ENCODE peak calls at places on chromosomes 4 and X, in nine cellular contexts. One of them, this sample, is unnamed.

GRCh38 chrX:16199343-16199742 is 32.1 kb downstream of the MAGEB17 start:
- DNase-seq in coronary artery: no peak
- DNase-seq in HL-60: no peak
- DNase-seq in cardiac fibroblast: no peak
- DNase-seq in fibroblast of pulmonary artery: no peak
- DNase-seq in sigmoid colon: no peak
- DNase-seq in AG09309: no peak
- DNase-seq in esophagus muscularis mucosa: no peak
- DNase-seq in ovary: no peak
- DNase-seq in this sample: no peak

GRCh38 chr4:155415662-155416061 is 38.9 kb upstream of the MAP9 start:
- DNase-seq in coronary artery: no peak
- DNase-seq in HL-60: no peak
- DNase-seq in cardiac fibroblast: no peak
- DNase-seq in fibroblast of pulmonary artery: no peak
- DNase-seq in sigmoid colon: no peak
- DNase-seq in AG09309: no peak
- DNase-seq in esophagus muscularis mucosa: no peak
- DNase-seq in ovary: no peak
- DNase-seq in this sample: no peak

GRCh38 chr4:183430317-183430986 is 14.0 kb upstream of the CDKN2AIP start:
- DNase-seq in coronary artery: peak
- DNase-seq in HL-60: no peak
- DNase-seq in cardiac fibroblast: no peak
- DNase-seq in fibroblast of pulmonary artery: peak
- DNase-seq in sigmoid colon: no peak
- DNase-seq in AG09309: no peak
- DNase-seq in esophagus muscularis mucosa: no peak
- DNase-seq in ovary: no peak
- DNase-seq in this sample: no peak

GRCh38 chrX:71198066-71198465 is 25.0 kb upstream of the GJB1 start:
- DNase-seq in coronary artery: no peak
- DNase-seq in HL-60: no peak
- DNase-seq in cardiac fibroblast: no peak
- DNase-seq in fibroblast of pulmonary artery: no peak
- DNase-seq in sigmoid colon: no peak
- DNase-seq in AG09309: no peak
- DNase-seq in esophagus muscularis mucosa: no peak
- DNase-seq in ovary: no peak
- DNase-seq in this sample: no peak

GRCh38 chr4:133146574-133147198 is 2.4 kb upstream of the PCDH10 start:
- DNase-seq in coronary artery: peak
- DNase-seq in HL-60: no peak
- DNase-seq in cardiac fibroblast: peak
- DNase-seq in fibroblast of pulmonary artery: peak
- DNase-seq in sigmoid colon: peak
- DNase-seq in AG09309: no peak
- DNase-seq in esophagus muscularis mucosa: no peak
- DNase-seq in ovary: no peak
- DNase-seq in this sample: no peak

GRCh38 chrX:112832481-112833095 is 8.0 kb downstream of the AMOT start:
- DNase-seq in coronary artery: no peak
- DNase-seq in HL-60: no peak
- DNase-seq in cardiac fibroblast: no peak
- DNase-seq in fibroblast of pulmonary artery: no peak
- DNase-seq in sigmoid colon: no peak
- DNase-seq in AG09309: no peak
- DNase-seq in esophagus muscularis mucosa: no peak
- DNase-seq in ovary: no peak
- DNase-seq in this sample: no peak

GRCh38 chrX:145552643-145553042 is 265.0 kb upstream of the SLITRK2 start:
- DNase-seq in coronary artery: no peak
- DNase-seq in HL-60: no peak
- DNase-seq in cardiac fibroblast: no peak
- DNase-seq in fibroblast of pulmonary artery: no peak
- DNase-seq in sigmoid colon: no peak
- DNase-seq in AG09309: no peak
- DNase-seq in esophagus muscularis mucosa: no peak
- DNase-seq in ovary: no peak
- DNase-seq in this sample: no peak

GRCh38 chrX:31500920-31501319 is 429.1 kb upstream of the FTHL17 start:
- DNase-seq in coronary artery: no peak
- DNase-seq in HL-60: no peak
- DNase-seq in cardiac fibroblast: peak
- DNase-seq in fibroblast of pulmonary artery: peak
- DNase-seq in sigmoid colon: no peak
- DNase-seq in AG09309: no peak
- DNase-seq in esophagus muscularis mucosa: no peak
- DNase-seq in ovary: no peak
- DNase-seq in this sample: no peak

GRCh38 chrX:136725446-136726104 is 55.2 kb downstream of the ARHGEF6 start:
- DNase-seq in coronary artery: no peak
- DNase-seq in HL-60: no peak
- DNase-seq in cardiac fibroblast: peak
- DNase-seq in fibroblast of pulmonary artery: peak
- DNase-seq in sigmoid colon: peak
- DNase-seq in AG09309: peak
- DNase-seq in esophagus muscularis mucosa: no peak
- DNase-seq in ovary: no peak
- DNase-seq in this sample: no peak

GRCh38 chrX:1212532-1212931 is at the start of gene CRLF2:
- DNase-seq in coronary artery: no peak
- DNase-seq in HL-60: peak
- DNase-seq in cardiac fibroblast: peak
- DNase-seq in fibroblast of pulmonary artery: no peak
- DNase-seq in sigmoid colon: peak
- DNase-seq in AG09309: no peak
- DNase-seq in esophagus muscularis mucosa: no peak
- DNase-seq in ovary: no peak
- DNase-seq in this sample: no peak

GRCh38 chr4:101790521-101791188 is at the start of gene BANK1:
- DNase-seq in coronary artery: no peak
- DNase-seq in HL-60: no peak
- DNase-seq in cardiac fibroblast: peak
- DNase-seq in fibroblast of pulmonary artery: peak
- DNase-seq in sigmoid colon: no peak
- DNase-seq in AG09309: no peak
- DNase-seq in esophagus muscularis mucosa: no peak
- DNase-seq in ovary: no peak
- DNase-seq in this sample: no peak

GRCh38 chr4:101792056-101792575 is 1.6 kb downstream of the BANK1 start:
- DNase-seq in coronary artery: no peak
- DNase-seq in HL-60: no peak
- DNase-seq in cardiac fibroblast: no peak
- DNase-seq in fibroblast of pulmonary artery: no peak
- DNase-seq in sigmoid colon: no peak
- DNase-seq in AG09309: no peak
- DNase-seq in esophagus muscularis mucosa: no peak
- DNase-seq in ovary: no peak
- DNase-seq in this sample: no peak

GRCh38 chr4:101795704-101796103 is 5.2 kb downstream of the BANK1 start:
- DNase-seq in coronary artery: no peak
- DNase-seq in HL-60: no peak
- DNase-seq in cardiac fibroblast: no peak
- DNase-seq in fibroblast of pulmonary artery: no peak
- DNase-seq in sigmoid colon: no peak
- DNase-seq in AG09309: no peak
- DNase-seq in esophagus muscularis mucosa: no peak
- DNase-seq in ovary: no peak
- DNase-seq in this sample: no peak

GRCh38 chr4:101791189-101791572 is 651 bp downstream of the BANK1 start:
- DNase-seq in coronary artery: no peak
- DNase-seq in HL-60: no peak
- DNase-seq in cardiac fibroblast: no peak
- DNase-seq in fibroblast of pulmonary artery: no peak
- DNase-seq in sigmoid colon: no peak
- DNase-seq in AG09309: no peak
- DNase-seq in esophagus muscularis mucosa: no peak
- DNase-seq in ovary: no peak
- DNase-seq in this sample: no peak

DNA sequence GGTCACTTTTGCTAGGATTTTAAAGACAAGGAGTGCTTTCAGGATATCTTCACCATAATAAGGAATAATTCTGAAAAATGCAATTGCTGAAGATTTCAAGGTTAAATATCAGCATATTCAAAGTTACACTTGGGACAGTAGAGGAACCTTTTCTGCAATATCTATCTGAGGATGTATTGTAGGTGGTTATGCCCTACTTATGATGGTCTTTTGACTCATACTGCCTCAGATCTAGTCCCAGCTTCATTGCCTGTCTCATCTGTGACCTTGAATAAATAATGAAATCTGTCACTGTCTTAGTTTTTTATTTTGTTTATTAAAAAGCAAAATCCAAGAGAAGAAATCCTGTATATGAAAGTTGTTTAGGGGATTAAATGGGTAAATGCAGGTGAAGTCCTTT is 2.9 kb downstream of the BANK1 start:
- DNase-seq in coronary artery: no peak
- DNase-seq in HL-60: no peak
- DNase-seq in cardiac fibroblast: no peak
- DNase-seq in fibroblast of pulmonary artery: no peak
- DNase-seq in sigmoid colon: no peak
- DNase-seq in AG09309: no peak
- DNase-seq in esophagus muscularis mucosa: no peak
- DNase-seq in ovary: no peak
- DNase-seq in this sample: no peak
- H3K4me3 ChIP-seq in coronary artery: no peak
- H3K4me3 ChIP-seq in HL-60: no peak
- H3K4me3 ChIP-seq in cardiac fibroblast: no peak
- H3K4me3 ChIP-seq in fibroblast of pulmonary artery: no peak
- H3K4me3 ChIP-seq in sigmoid colon: no peak
- H3K4me3 ChIP-seq in AG09309: no peak
- H3K4me3 ChIP-seq in esophagus muscularis mucosa: no peak
- H3K4me3 ChIP-seq in ovary: no peak
- H3K4me3 ChIP-seq in this sample: no peak

GRCh38 chrX:96181571-96181970 is 503.1 kb upstream of the DIAPH2 start:
- DNase-seq in coronary artery: no peak
- DNase-seq in HL-60: no peak
- DNase-seq in cardiac fibroblast: no peak
- DNase-seq in fibroblast of pulmonary artery: no peak
- DNase-seq in sigmoid colon: no peak
- DNase-seq in AG09309: no peak
- DNase-seq in esophagus muscularis mucosa: no peak
- DNase-seq in ovary: no peak
- DNase-seq in this sample: no peak

GRCh38 chrX:96182366-96182765 is 502.3 kb upstream of the DIAPH2 start:
- DNase-seq in coronary artery: no peak
- DNase-seq in HL-60: no peak
- DNase-seq in cardiac fibroblast: peak
- DNase-seq in fibroblast of pulmonary artery: peak
- DNase-seq in sigmoid colon: no peak
- DNase-seq in AG09309: no peak
- DNase-seq in esophagus muscularis mucosa: no peak
- DNase-seq in ovary: peak
- DNase-seq in this sample: no peak

GRCh38 chrX:96183843-96184242 is 500.8 kb upstream of the DIAPH2 start:
- DNase-seq in coronary artery: no peak
- DNase-seq in HL-60: no peak
- DNase-seq in cardiac fibroblast: peak
- DNase-seq in fibroblast of pulmonary artery: peak
- DNase-seq in sigmoid colon: no peak
- DNase-seq in AG09309: no peak
- DNase-seq in esophagus muscularis mucosa: no peak
- DNase-seq in ovary: no peak
- DNase-seq in this sample: no peak
- TF ChIP-seq CTCF in coronary artery: no peak
- TF ChIP-seq CTCF in HL-60: no peak
- TF ChIP-seq CTCF in cardiac fibroblast: peak
- TF ChIP-seq CTCF in fibroblast of pulmonary artery: peak
- TF ChIP-seq CTCF in sigmoid colon: no peak
- TF ChIP-seq CTCF in AG09309: peak
- TF ChIP-seq CTCF in esophagus muscularis mucosa: no peak
- TF ChIP-seq CTCF in ovary: no peak
- TF ChIP-seq CTCF in this sample: no peak

GRCh38 chrX:107448625-107449468 is 605 bp upstream of the FRMPD3 start:
- DNase-seq in coronary artery: no peak
- DNase-seq in HL-60: no peak
- DNase-seq in cardiac fibroblast: no peak
- DNase-seq in fibroblast of pulmonary artery: no peak
- DNase-seq in sigmoid colon: no peak
- DNase-seq in AG09309: no peak
- DNase-seq in esophagus muscularis mucosa: no peak
- DNase-seq in ovary: peak
- DNase-seq in this sample: no peak

GRCh38 chrX:107449490-107450175 is at the start of gene FRMPD3:
- DNase-seq in coronary artery: no peak
- DNase-seq in HL-60: no peak
- DNase-seq in cardiac fibroblast: no peak
- DNase-seq in fibroblast of pulmonary artery: no peak
- DNase-seq in sigmoid colon: no peak
- DNase-seq in AG09309: no peak
- DNase-seq in esophagus muscularis mucosa: no peak
- DNase-seq in ovary: no peak
- DNase-seq in this sample: no peak

GRCh38 chrX:107450823-107451509 is 1.5 kb downstream of the FRMPD3 start:
- DNase-seq in coronary artery: no peak
- DNase-seq in HL-60: no peak
- DNase-seq in cardiac fibroblast: no peak
- DNase-seq in fibroblast of pulmonary artery: no peak
- DNase-seq in sigmoid colon: no peak
- DNase-seq in AG09309: no peak
- DNase-seq in esophagus muscularis mucosa: no peak
- DNase-seq in ovary: peak
- DNase-seq in this sample: no peak

GRCh38 chrX:107454302-107454701 is 4.8 kb downstream of the FRMPD3 start:
- DNase-seq in coronary artery: no peak
- DNase-seq in HL-60: no peak
- DNase-seq in cardiac fibroblast: peak
- DNase-seq in fibroblast of pulmonary artery: no peak
- DNase-seq in sigmoid colon: no peak
- DNase-seq in AG09309: no peak
- DNase-seq in esophagus muscularis mucosa: no peak
- DNase-seq in ovary: no peak
- DNase-seq in this sample: peak

DNA sequence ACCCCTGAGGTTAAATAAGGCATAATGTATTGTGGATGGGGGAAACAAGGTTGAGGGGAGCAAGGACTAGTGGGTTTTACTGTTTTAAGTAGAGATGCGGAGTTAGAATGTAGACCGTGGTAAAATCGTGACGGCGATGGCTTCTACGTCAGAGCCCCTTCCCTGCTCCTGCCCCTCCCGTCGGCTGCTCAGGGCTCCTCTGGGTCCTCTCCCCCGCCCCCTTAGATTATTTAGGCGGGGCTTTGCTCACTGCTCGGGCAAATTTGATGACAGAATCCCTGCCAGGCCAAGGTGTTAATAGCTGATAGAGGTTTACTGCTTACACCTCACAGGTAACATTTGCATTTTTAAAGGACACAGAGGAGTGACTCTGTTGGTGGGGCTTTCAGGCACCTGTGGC is 2.3 kb downstream of the FRMPD3 start:
- DNase-seq in coronary artery: no peak
- DNase-seq in HL-60: no peak
- DNase-seq in cardiac fibroblast: no peak
- DNase-seq in fibroblast of pulmonary artery: no peak
- DNase-seq in sigmoid colon: no peak
- DNase-seq in AG09309: no peak
- DNase-seq in esophagus muscularis mucosa: no peak
- DNase-seq in ovary: no peak
- DNase-seq in this sample: no peak
- H3K4me3 ChIP-seq in coronary artery: no peak
- H3K4me3 ChIP-seq in HL-60: no peak
- H3K4me3 ChIP-seq in cardiac fibroblast: no peak
- H3K4me3 ChIP-seq in fibroblast of pulmonary artery: no peak
- H3K4me3 ChIP-seq in sigmoid colon: no peak
- H3K4me3 ChIP-seq in AG09309: no peak
- H3K4me3 ChIP-seq in esophagus muscularis mucosa: no peak
- H3K4me3 ChIP-seq in ovary: no peak
- H3K4me3 ChIP-seq in this sample: no peak

GRCh38 chrX:102659790-102660757 is 8.8 kb downstream of the GPRASP1 start:
- DNase-seq in coronary artery: peak
- DNase-seq in HL-60: peak
- DNase-seq in cardiac fibroblast: peak
- DNase-seq in fibroblast of pulmonary artery: peak
- DNase-seq in sigmoid colon: peak
- DNase-seq in AG09309: no peak
- DNase-seq in esophagus muscularis mucosa: peak
- DNase-seq in ovary: peak
- DNase-seq in this sample: peak
- TF ChIP-seq CTCF in coronary artery: no peak
- TF ChIP-seq CTCF in HL-60: no peak
- TF ChIP-seq CTCF in cardiac fibroblast: peak
- TF ChIP-seq CTCF in fibroblast of pulmonary artery: peak
- TF ChIP-seq CTCF in sigmoid colon: no peak
- TF ChIP-seq CTCF in AG09309: no peak
- TF ChIP-seq CTCF in esophagus muscularis mucosa: no peak
- TF ChIP-seq CTCF in ovary: no peak
- TF ChIP-seq CTCF in this sample: no peak

This sample was measured in HFF-Myc.